ENCODE peak calls at places on chromosomes 12 and 14, in nine cellular contexts. D, E, M, C, S, Q, H, U and A are unnamed samples.

GRCh38 chr14:67668559-67668958 is 5.9 kb downstream of the VTI1B start:
- DNase-seq in D (no peak), E (no peak), M (no peak), C (no peak), S (no peak), Q (no peak), H (no peak), U (no peak), A (no peak)

GRCh38 chr14:89117017-89117416 is 292.6 kb downstream of the TTC8 start:
- DNase-seq in D (no peak), E (no peak), M (no peak), C (no peak), S (no peak), Q (no peak), H (no peak), U (no peak), A (no peak)

GRCh38 chr12:40016960-40017359 is 88.9 kb downstream of the SLC2A13 start:
- DNase-seq in D (no peak), E (peak; percentile 36), M (no peak), C (no peak), S (peak; percentile 38), Q (peak; percentile 74), H (no peak), U (peak; percentile 79), A (peak; percentile 36)

GRCh38 chr12:85489194-85489593 is 209.2 kb downstream of the ALX1 start:
- DNase-seq in D (no peak), E (no peak), M (no peak), C (no peak), S (no peak), Q (no peak), H (no peak), U (no peak), A (no peak)

GRCh38 chr12:53383258-53383657 is 3.3 kb downstream of the SP1 start:
- DNase-seq in D (no peak), E (no peak), M (peak; percentile 22), C (no peak), S (peak; percentile 38), Q (no peak), H (no peak), U (no peak), A (no peak)

GRCh38 chr12:115160290-115161108 is 476.5 kb upstream of the TBX3 start:
- DNase-seq in D (no peak), E (no peak), M (no peak), C (no peak), S (no peak), Q (no peak), H (no peak), U (no peak), A (no peak)

GRCh38 chr14:79924583-79924982 is 286.7 kb downstream of the DIO2 start:
- DNase-seq in D (no peak), E (no peak), M (no peak), C (no peak), S (no peak), Q (no peak), H (no peak), U (no peak), A (no peak)

GRCh38 chr14:58245562-58245961 is 919 bp downstream of the PSMA3 start:
- DNase-seq in D (no peak), E (no peak), M (no peak), C (no peak), S (no peak), Q (no peak), H (no peak), U (no peak), A (no peak)

GRCh38 chr14:95703805-95704204 is 10.1 kb downstream of the TCL1A start:
- DNase-seq in D (no peak), E (no peak), M (no peak), C (no peak), S (no peak), Q (no peak), H (no peak), U (no peak), A (no peak)

GRCh38 chr12:56334490-56334793 is 642 bp upstream of the PAN2 start:
- DNase-seq in D (no peak), E (no peak), M (no peak), C (no peak), S (peak; percentile 23), Q (no peak), H (no peak), U (no peak), A (no peak)

GRCh38 chr14:87944987-87945604 is 47.9 kb downstream of the GALC start:
- DNase-seq in D (no peak), E (no peak), M (no peak), C (no peak), S (peak; percentile 48), Q (peak; percentile 62), H (no peak), U (peak; percentile 73), A (no peak)

GRCh38 chr12:106147956-106148355 is 9.2 kb upstream of the NUAK1 start:
- DNase-seq in D (no peak), E (no peak), M (no peak), C (no peak), S (no peak), Q (no peak), H (no peak), U (no peak), A (no peak)

GRCh38 chr12:569803-570236 is 93.4 kb downstream of the NINJ2 start:
- DNase-seq in D (peak; percentile 90), E (peak; percentile 61), M (peak; percentile 93), C (peak; percentile 93), S (peak; percentile 95), Q (peak; percentile 87), H (peak; percentile 87), U (peak; percentile 90), A (peak; percentile 93)

GRCh38 chr12:6367969-6368892 is 7.1 kb downstream of the SCNN1A start:
- DNase-seq in D (no peak), E (no peak), M (no peak), C (no peak), S (no peak), Q (peak; percentile 67), H (no peak), U (no peak), A (peak; percentile 29)

GRCh38 chr12:117080707-117081141 is 18.5 kb downstream of the TESC start:
- DNase-seq in D (no peak), E (no peak), M (no peak), C (no peak), S (no peak), Q (no peak), H (no peak), U (no peak), A (no peak)

GRCh38 chr12:92089559-92089958 is 56.1 kb downstream of the BTG1 start:
- DNase-seq in D (no peak), E (no peak), M (no peak), C (no peak), S (no peak), Q (no peak), H (no peak), U (no peak), A (no peak)

GRCh38 chr14:51605575-51605974 is 46.1 kb upstream of the FRMD6 start:
- DNase-seq in D (no peak), E (no peak), M (no peak), C (no peak), S (no peak), Q (no peak), H (no peak), U (no peak), A (no peak)

GRCh38 chr14:63760014-63760413 is 32.1 kb upstream of the SGPP1 start:
- DNase-seq in D (no peak), E (no peak), M (no peak), C (no peak), S (no peak), Q (no peak), H (no peak), U (no peak), A (no peak)

GRCh38 chr14:95515080-95515489 is 1.4 kb downstream of the SYNE3 start:
- DNase-seq in D (no peak), E (no peak), M (no peak), C (peak; percentile 61), S (peak; percentile 60), Q (no peak), H (no peak), U (peak; percentile 35), A (no peak)

GRCh38 chr14:89452281-89452680 is 35.2 kb upstream of the FOXN3 start:
- DNase-seq in D (no peak), E (no peak), M (no peak), C (no peak), S (no peak), Q (no peak), H (no peak), U (no peak), A (no peak)

GRCh38 chr12:19014243-19014642 is 115.3 kb upstream of the PLEKHA5 start:
- DNase-seq in D (no peak), E (no peak), M (no peak), C (no peak), S (no peak), Q (no peak), H (no peak), U (peak; percentile 60), A (no peak)

DNA sequence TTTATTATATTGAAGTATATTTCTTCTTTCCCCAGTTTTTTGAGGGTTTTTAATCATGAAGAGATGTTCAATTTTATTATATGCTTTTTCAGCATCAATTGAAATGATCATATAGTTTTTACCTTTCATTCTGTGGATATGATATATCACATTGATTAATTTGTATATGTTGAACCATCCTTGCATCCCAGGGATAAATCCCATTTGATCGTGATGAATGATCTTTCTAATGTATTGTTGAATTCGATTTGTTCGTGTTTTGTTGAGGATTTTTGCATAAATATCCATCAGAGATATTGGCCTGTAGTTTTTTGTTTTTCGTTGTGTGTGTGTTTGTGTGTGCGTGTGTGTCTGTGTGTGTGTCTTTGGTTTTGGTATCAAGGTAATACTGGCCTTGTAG is 196.4 kb downstream of the CRADD start:
- DNase-seq in D (no peak), E (no peak), M (no peak), C (no peak), S (no peak), Q (no peak), H (no peak), U (no peak), A (no peak)
- H3K4me1 ChIP-seq in D (no peaks in the 10 kb centered on the region), E (no peaks in the 10 kb centered on the region), M (no peaks in the 10 kb centered on the region), C (no peaks in the 10 kb centered on the region), S (no peaks in the 10 kb centered on the region), Q (no peaks in the 10 kb centered on the region), H (no peaks in the 10 kb centered on the region), U (no peaks in the 10 kb centered on the region), A (no peaks in the 10 kb centered on the region)

GRCh38 chr12:71063087-71063486 is 94.7 kb downstream of the TSPAN8 start:
- DNase-seq in D (no peak), E (no peak), M (no peak), C (no peak), S (no peak), Q (no peak), H (no peak), U (no peak), A (no peak)
- H3K4me1 ChIP-seq in D (no peaks in the 10 kb centered on the region), E (no peaks in the 10 kb centered on the region), M (no peaks in the 10 kb centered on the region), C (no peaks in the 10 kb centered on the region), S (no peaks in the 10 kb centered on the region), Q (no peaks in the 10 kb centered on the region), H (no peaks in the 10 kb centered on the region), U (no peaks in the 10 kb centered on the region), A (no peaks in the 10 kb centered on the region)

GRCh38 chr14:101476258-101476930 is 84.9 kb upstream of the DIO3 start:
- DNase-seq in D (no peak), E (no peak), M (peak; percentile 77), C (peak; percentile 51), S (no peak), Q (no peak), H (no peak), U (no peak), A (peak; percentile 57)
- H3K4me1 ChIP-seq in D (peaks cover 11% of the 10 kb centered on the region), E (peaks cover 65% of the 10 kb centered on the region), M (peaks cover 17% of the 10 kb centered on the region), C (peaks cover 24% of the 10 kb centered on the region), S (peaks cover 13% of the 10 kb centered on the region), Q (peaks cover 59% of the 10 kb centered on the region), H (no peaks in the 10 kb centered on the region), U (peaks cover 7% of the 10 kb centered on the region), A (peaks cover 5% of the 10 kb centered on the region)

GRCh38 chr12:62270872-62271271 is 10.7 kb downstream of the USP15 start:
- DNase-seq in D (no peak), E (no peak), M (no peak), C (no peak), S (no peak), Q (no peak), H (no peak), U (no peak), A (no peak)
- H3K4me1 ChIP-seq in D (peaks cover 3% of the 10 kb centered on the region), E (peaks cover 4% of the 10 kb centered on the region), M (peaks cover 73% of the 10 kb centered on the region), C (peaks cover 9% of the 10 kb centered on the region), S (peaks cover 56% of the 10 kb centered on the region), Q (peaks cover 26% of the 10 kb centered on the region), H (peaks cover 94% of the 10 kb centered on the region), U (peaks cover 58% of the 10 kb centered on the region), A (no peaks in the 10 kb centered on the region)